ENCODE peak calls at places on chromosomes 13 and 19, in eight cellular contexts. V, R, Q, M, A, P, C and Z are unnamed samples.

GRCh38 chr19:33888665-33889064 is 92.0 kb downstream of the KCTD15 start:
- DNase-seq in P (no peak), A (no peak), R (no peak), V (no peak), Q (no peak), C (no peak), M (no peak), Z (no peak)

GRCh38 chr19:55304279-55304978 is 20.6 kb downstream of the BRSK1 start:
- DNase-seq in P (no peak), R (no peak), Q (peak; percentile 83), A (no peak), C (no peak), M (no peak), V (no peak), Z (no peak)

GRCh38 chr19:2977686-2978466 is 512 bp downstream of the TLE6 start:
- DNase-seq in C (no peak), M (no peak), A (no peak), R (no peak), Q (peak; percentile 23), P (no peak), V (no peak), Z (peak; percentile 76)

GRCh38 chr19:13036366-13036976 is 41.2 kb downstream of the NFIX start:
- DNase-seq in P (peak; percentile 56), M (peak; percentile 79), V (no peak), Q (no peak), A (no peak), C (no peak), R (no peak), Z (no peak)

GRCh38 chr13:48156466-48156865 is 61.6 kb upstream of the MED4 start:
- DNase-seq in Q (no peak), R (no peak), A (no peak), V (no peak), M (no peak), C (no peak), P (peak; percentile 13), Z (peak; percentile 89)

GRCh38 chr19:14775855-14776254 is 2.5 kb downstream of the ADGRE2 start:
- DNase-seq in P (no peak), V (no peak), M (peak; percentile 74), R (no peak), Q (no peak), A (peak; percentile 25), C (no peak), Z (peak; percentile 88)

GRCh38 chr19:7199613-7200533 is 94.3 kb downstream of the INSR start:
- DNase-seq in A (no peak), M (no peak), R (no peak), C (no peak), P (peak; percentile 50), Q (no peak), V (no peak), Z (no peak)

GRCh38 chr13:44815507-44816074 is 173.7 kb downstream of the NUFIP1 start:
- DNase-seq in A (no peak), R (no peak), M (no peak), P (peak; percentile 67), C (peak; percentile 54), V (no peak), Q (peak; percentile 41), Z (no peak)

GRCh38 chr13:30743319-30744055 is 8.1 kb downstream of the ALOX5AP start:
- DNase-seq in M (no peak), R (no peak), V (no peak), C (peak; percentile 89), Q (no peak), P (peak; percentile 76), A (no peak), Z (no peak)

GRCh38 chr13:30742896-30743295 is 7.6 kb downstream of the ALOX5AP start:
- DNase-seq in A (no peak), P (no peak), C (no peak), M (no peak), Q (no peak), R (no peak), V (no peak), Z (no peak)

GRCh38 chr13:30744686-30745085 is 9.3 kb downstream of the ALOX5AP start:
- DNase-seq in P (no peak), V (no peak), A (no peak), R (no peak), C (no peak), Q (no peak), M (no peak), Z (no peak)

GRCh38 chr13:30745917-30746686 is 10.8 kb downstream of the ALOX5AP start:
- DNase-seq in Q (no peak), P (no peak), R (no peak), M (no peak), A (no peak), V (no peak), C (peak; percentile 81), Z (no peak)

GRCh38 chr13:30744056-30744684 is 8.8 kb downstream of the ALOX5AP start:
- DNase-seq in C (peak; percentile 36), A (no peak), M (peak; percentile 67), R (peak; percentile 42), Q (no peak), P (peak; percentile 19), V (no peak), Z (peak; percentile 93)
- H3K4me3 ChIP-seq in C (no peak overlapping the region), A (no peak overlapping the region), M (no peak overlapping the region), R (peak overlapping the region; percentile 15), Q (no peak overlapping the region), P (peak overlapping the region; percentile 12), V (no peak overlapping the region), Z (no peak overlapping the region)

GRCh38 chr13:63435668-63436275 is 2020.1 kb upstream of the PCDH20 start:
- DNase-seq in C (peak; percentile 24), M (no peak), R (no peak), V (no peak), A (no peak), Q (no peak), P (peak; percentile 3), Z (no peak)

GRCh38 chr13:63438951-63439350 is 2023.3 kb upstream of the PCDH20 start:
- DNase-seq in P (no peak), V (no peak), M (no peak), A (no peak), Q (peak; percentile 2), C (no peak), R (no peak), Z (no peak)

GRCh38 chr13:63436288-63436687 is 2020.6 kb upstream of the PCDH20 start:
- DNase-seq in Q (no peak), M (no peak), P (no peak), V (no peak), C (no peak), A (no peak), R (no peak), Z (no peak)

GRCh38 chr13:63433546-63434150 is 2018.0 kb upstream of the PCDH20 start:
- DNase-seq in P (no peak), M (no peak), C (peak; percentile 84), Q (no peak), V (no peak), R (no peak), A (no peak), Z (no peak)
- H3K27ac ChIP-seq in P (no peak overlapping the region), M (no peak overlapping the region), C (no peak overlapping the region), Q (no peak overlapping the region), V (no peak overlapping the region), R (no peak overlapping the region), A (no peak overlapping the region), Z (no peak overlapping the region)

DNA sequence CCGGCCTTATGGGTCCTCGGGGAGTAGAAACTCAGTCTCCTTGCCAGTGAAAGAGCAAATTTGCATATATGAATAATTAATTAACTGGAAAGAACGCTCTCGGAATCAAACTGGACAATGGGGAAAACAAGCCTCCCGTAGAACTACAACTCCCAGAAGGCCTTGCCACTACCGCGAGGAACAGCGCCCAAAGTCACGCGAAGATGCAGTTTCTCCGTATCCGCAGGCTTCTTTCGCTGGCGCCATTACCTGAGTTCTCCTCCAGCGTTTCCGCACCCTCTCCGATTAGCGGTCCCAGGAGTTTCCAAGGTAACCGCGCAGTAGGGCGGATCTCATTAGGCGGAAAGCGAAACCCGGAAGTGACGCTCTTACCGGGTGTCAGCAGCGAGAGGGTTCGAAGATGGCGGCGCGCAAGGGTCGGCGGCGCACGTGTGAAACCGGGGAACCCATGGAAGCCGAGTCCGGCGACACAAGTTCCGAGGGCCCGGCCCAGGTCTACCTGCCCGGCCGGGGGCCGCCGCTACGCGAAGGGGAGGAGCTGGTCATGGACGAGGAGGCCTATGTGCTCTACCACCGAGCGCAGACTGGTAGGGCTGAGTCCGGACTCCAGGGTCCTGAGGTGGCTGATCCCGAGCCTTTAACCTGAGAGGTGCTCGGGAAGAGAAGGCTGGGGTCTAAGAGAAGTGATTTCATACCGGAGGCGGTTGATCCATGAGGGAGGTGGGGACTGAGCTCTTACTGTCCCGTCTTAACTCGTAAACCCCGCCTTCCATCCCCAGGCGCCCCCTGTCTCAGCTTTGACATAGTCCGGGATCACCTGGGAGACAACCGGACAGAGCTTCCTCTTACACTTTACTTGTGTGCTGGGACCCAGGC is at the start of gene GRWD1:
- DNase-seq in Q (peak; percentile 97), C (peak; percentile 97), M (peak; percentile 92), R (peak; percentile 83), A (peak; percentile 84), P (peak; percentile 95), V (peak; percentile 92), Z (peak; percentile 96)
- TF ChIP-seq CTCF in Q (peak; percentile 8), C (no peak), M (no peak), R (no peak), A (no peak), P (no peak), V (no peak), Z (no peak)

GRCh38 chr13:53007872-53008271 is 20.7 kb upstream of the OLFM4 start:
- DNase-seq in C (no peak), M (no peak), Q (no peak), P (no peak), A (peak; percentile 19), R (no peak), V (no peak), Z (no peak)
- H3K4me3 ChIP-seq in C (no peak overlapping the region), M (no peak overlapping the region), Q (no peak overlapping the region), P (no peak overlapping the region), A (no peak overlapping the region), R (no peak overlapping the region), V (no peak overlapping the region), Z (no peak overlapping the region)

GRCh38 chr13:77338329-77338728 is 11.4 kb upstream of the MYCBP2 start:
- DNase-seq in R (no peak), A (no peak), Q (no peak), C (no peak), V (no peak), M (no peak), P (no peak), Z (no peak)
- H3K27ac ChIP-seq in R (no peak overlapping the region), A (no peak overlapping the region), Q (no peak overlapping the region), C (no peak overlapping the region), V (no peak overlapping the region), M (no peak overlapping the region), P (no peak overlapping the region), Z (peak overlapping the region; percentile 74)